ENCODE peak calls at places on chromosomes 4 and X, in nine cellular contexts. X is HCT116, M is upper lobe of left lung, N is GM23338, F is prostate gland, G is sigmoid colon, R is suprapubic skin, L is SK-N-SH, H is breast epithelium. C is an unnamed sample. For H3K4me1, the result is how much of the 10 kb centered on the place peaks cover.

GRCh38 chr4:147479376-147479775 is 1.5 kb upstream of the EDNRA start:
- DNase-seq in X (no peak), M (no peak), N (no peak), F (no peak), G (no peak), R (no peak), L (no peak), H (no peak), C (no peak)

GRCh38 chr4:186902361-186902760 is 178.7 kb upstream of the FAT1 start:
- DNase-seq in X (no peak), M (no peak), N (no peak), F (peak), G (no peak), R (no peak), L (no peak), H (no peak), C (no peak)

GRCh38 chr4:105605493-105605892 is 53.1 kb downstream of the ARHGEF38 start:
- DNase-seq in X (no peak), M (no peak), N (no peak), F (no peak), G (no peak), R (no peak), L (no peak), H (no peak), C (no peak)

GRCh38 chr4:128461300-128462103 is 173.9 kb upstream of the PGRMC2 start:
- DNase-seq in X (no peak), M (no peak), N (no peak), F (no peak), G (no peak), R (no peak), L (no peak), H (no peak), C (no peak)

GRCh38 chr4:185096032-185096653 is 46.9 kb upstream of the SLC25A4 start:
- DNase-seq in X (peak), M (no peak), N (peak), F (peak), G (no peak), R (no peak), L (peak), H (no peak), C (no peak)

GRCh38 chrX:7076245-7076661 is 71.3 kb upstream of the STS start:
- DNase-seq in X (no peak), M (no peak), N (no peak), F (no peak), G (no peak), R (no peak), L (no peak), H (no peak), C (no peak)

GRCh38 chrX:9785252-9785943 is 831 bp upstream of the SHROOM2 start:
- DNase-seq in X (no peak), M (no peak), N (peak), F (no peak), G (no peak), R (no peak), L (peak), H (no peak), C (no peak)

GRCh38 chr4:88021824-88022223 is 14.4 kb downstream of the PKD2 start:
- DNase-seq in X (no peak), M (no peak), N (no peak), F (no peak), G (no peak), R (no peak), L (no peak), H (no peak), C (no peak)

GRCh38 chrX:143781103-143781502 is 60.6 kb upstream of the SPANXN2 start:
- DNase-seq in X (no peak), M (no peak), N (no peak), F (no peak), G (no peak), R (no peak), L (no peak), H (no peak), C (no peak)

GRCh38 chr4:120156115-120156718 is 89.6 kb upstream of the MAD2L1 start:
- DNase-seq in X (peak), M (no peak), N (peak), F (peak), G (no peak), R (no peak), L (peak), H (no peak), C (no peak)

GRCh38 chr4:154618708-154619315 is 6.4 kb upstream of the FGG start:
- DNase-seq in X (peak), M (peak), N (peak), F (peak), G (no peak), R (no peak), L (peak), H (no peak), C (no peak)

GRCh38 chrX:37578045-37578444 is 6.6 kb downstream of the LANCL3 start:
- DNase-seq in X (no peak), M (no peak), N (no peak), F (no peak), G (no peak), R (no peak), L (no peak), H (no peak), C (no peak)

GRCh38 chr4:3286335-3287175 is 6.3 kb upstream of the RGS12 start:
- DNase-seq in X (no peak), M (peak), N (no peak), F (no peak), G (no peak), R (peak), L (no peak), H (peak), C (peak)

GRCh38 chrX:1727531-1728027 is 112.7 kb downstream of the ASMT start:
- DNase-seq in X (peak), M (no peak), N (peak), F (no peak), G (no peak), R (no peak), L (no peak), H (no peak), C (no peak)

GRCh38 chr4:7798215-7798995 is 141.3 kb downstream of the AFAP1 start:
- DNase-seq in X (peak), M (no peak), N (no peak), F (no peak), G (no peak), R (peak), L (no peak), H (no peak), C (no peak)

DNA sequence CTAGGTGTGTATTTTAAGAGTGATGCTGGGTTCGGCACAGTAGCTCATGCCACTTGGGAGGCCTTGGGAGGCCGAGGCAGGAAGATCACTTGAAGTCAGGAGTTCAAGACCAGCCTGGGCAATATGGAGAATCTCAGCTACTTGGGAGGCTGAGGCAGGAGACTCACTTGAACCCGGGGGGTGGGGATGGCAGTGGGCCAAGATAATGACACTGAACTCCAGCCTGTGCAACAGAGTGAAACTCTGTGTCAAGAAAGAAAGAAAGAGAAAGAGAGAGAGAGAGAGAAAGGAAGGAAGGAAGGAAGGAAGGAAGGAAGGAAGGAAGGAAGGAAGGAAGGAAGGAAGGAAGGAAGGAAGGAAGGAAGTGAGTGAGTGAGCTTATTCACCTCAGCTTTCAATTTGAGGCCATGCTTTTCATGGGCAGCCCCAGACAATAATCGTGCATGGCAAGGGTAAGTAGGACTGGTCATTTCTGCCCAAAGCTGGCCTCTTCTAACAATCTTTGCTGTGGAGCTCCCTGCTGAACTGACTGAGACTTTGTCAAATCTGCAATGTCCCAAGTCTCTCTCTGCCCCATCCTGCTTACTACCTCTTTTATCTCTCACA is 42.5 kb upstream of the ELF2 start:
- DNase-seq in X (no peak), M (no peak), N (no peak), F (no peak), G (no peak), R (no peak), L (no peak), H (no peak), C (no peak)
- H3K4me1 ChIP-seq in X (under half), M (under half), N (under half), F (under half), G (under half), R (under half), L (under half), H (under half), C (under half)

GRCh38 chr4:114223580-114223979 is 244.1 kb upstream of the ARSJ start:
- DNase-seq in X (no peak), M (no peak), N (no peak), F (no peak), G (no peak), R (no peak), L (peak), H (no peak), C (no peak)

GRCh38 chr4:114226178-114226577 is 246.7 kb upstream of the ARSJ start:
- DNase-seq in X (no peak), M (no peak), N (no peak), F (no peak), G (no peak), R (no peak), L (no peak), H (no peak), C (no peak)

GRCh38 chr4:114225462-114225861 is 246.0 kb upstream of the ARSJ start:
- DNase-seq in X (no peak), M (no peak), N (no peak), F (no peak), G (no peak), R (no peak), L (peak), H (no peak), C (no peak)

GRCh38 chr4:114229721-114230120 is 250.3 kb upstream of the ARSJ start:
- DNase-seq in X (no peak), M (no peak), N (no peak), F (no peak), G (no peak), R (no peak), L (no peak), H (no peak), C (no peak)

GRCh38 chr4:114226968-114227760 is 247.7 kb upstream of the ARSJ start:
- DNase-seq in X (no peak), M (no peak), N (no peak), F (no peak), G (no peak), R (no peak), L (no peak), H (no peak), C (no peak)
- TF ChIP-seq POLR2AphosphoS5 in X (no peak), M (no peak), N (no peak), F (no peak), G (peak), R (no peak), L (no peak), H (no peak), C (no peak)

DNA sequence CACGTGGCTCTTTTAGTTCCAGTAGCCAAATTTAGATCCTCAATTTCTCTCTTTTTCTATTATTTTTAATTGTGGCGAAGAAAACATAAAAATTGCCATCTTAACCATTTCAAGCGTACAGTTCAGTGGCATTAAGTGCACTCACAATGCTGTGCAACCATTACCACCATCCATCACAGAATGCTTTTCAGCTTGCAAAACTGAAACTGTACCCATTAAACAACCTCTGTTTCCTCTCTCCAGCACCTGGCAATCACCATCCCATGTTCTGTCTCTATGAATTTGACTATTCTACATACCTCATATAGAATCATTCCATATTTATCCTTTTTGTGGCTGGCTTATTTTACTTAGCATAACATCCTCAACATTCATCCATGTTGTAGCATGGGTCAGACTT is 74.9 kb downstream of the METTL14 start:
- DNase-seq in X (no peak), M (no peak), N (no peak), F (no peak), G (no peak), R (no peak), L (no peak), H (no peak), C (no peak)
- H3K4me1 ChIP-seq in X (under half), M (under half), N (under half), F (under half), G (half or more), R (half or more), L (half or more), H (under half), C (half or more)

DNA sequence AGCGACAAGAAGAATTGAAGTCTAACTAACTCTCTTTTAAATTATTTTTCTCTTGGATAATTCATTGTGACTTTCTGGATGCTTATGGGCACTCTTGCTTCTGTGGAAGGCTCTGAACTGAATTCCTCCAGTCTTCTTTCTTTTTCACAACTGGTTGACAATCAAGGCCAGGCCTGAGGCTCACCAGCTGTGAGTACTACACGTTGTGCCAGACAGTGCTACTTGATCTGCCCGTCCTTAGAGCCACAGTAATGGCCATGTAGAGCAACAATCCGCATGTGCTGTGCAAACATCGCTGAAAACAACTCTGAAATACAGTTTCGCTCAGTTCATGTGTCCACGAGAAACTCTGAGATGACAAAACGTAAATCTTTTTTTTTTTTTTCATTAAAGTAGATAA is 1336.3 kb upstream of the AGA start:
- DNase-seq in X (no peak), M (no peak), N (no peak), F (no peak), G (no peak), R (no peak), L (no peak), H (no peak), C (no peak)
- TF ChIP-seq POLR2AphosphoS5 in X (no peak), M (no peak), N (no peak), F (no peak), G (no peak), R (no peak), L (no peak), H (no peak), C (no peak)